ENCODE peak calls at places on chromosomes 12 and 14, in nine cellular contexts. I is CD8-positive, alpha-beta T cell; T is A549; K is endodermal cell; Z is fibroblast of lung; W is esophagus muscularis mucosa; J is left lung; L is PC-3; G is psoas muscle. U is an unnamed sample.

GRCh38 chr12:105773501-105773900 is 365.3 kb downstream of the NUAK1 start:
- DNase-seq in I (no peak), T (no peak), K (no peak), Z (peak; percentile 16), W (no peak), J (no peak), L (no peak), G (no peak), U (no peak)

GRCh38 chr14:103339561-103339960 is 5.5 kb downstream of the EIF5 start:
- DNase-seq in I (no peak), T (no peak), K (no peak), Z (no peak), W (no peak), J (no peak), L (no peak), G (no peak), U (no peak)

GRCh38 chr14:74257988-74258704 is 18.9 kb downstream of the VSX2 start:
- DNase-seq in I (no peak), T (no peak), K (no peak), Z (no peak), W (no peak), J (no peak), L (no peak), G (peak; percentile 26), U (no peak)

GRCh38 chr12:262817-263216 is at the start of gene SLC6A13:
- DNase-seq in I (no peak), T (no peak), K (no peak), Z (peak; percentile 58), W (peak; percentile 66), J (peak; percentile 61), L (no peak), G (no peak), U (no peak)

GRCh38 chr14:23379331-23380196 is 2.7 kb downstream of the CMTM5 start:
- DNase-seq in I (peak; percentile 76), T (peak; percentile 46), K (peak; percentile 86), Z (peak; percentile 10), W (no peak), J (peak; percentile 92), L (peak; percentile 81), G (peak; percentile 58), U (peak; percentile 45)

GRCh38 chr12:131828671-131829350 is 618 bp downstream of the MMP17 start:
- DNase-seq in I (no peak), T (peak; percentile 70), K (peak; percentile 84), Z (no peak), W (no peak), J (peak; percentile 81), L (peak; percentile 43), G (no peak), U (peak; percentile 21)

GRCh38 chr14:32102152-32102787 is 25.2 kb downstream of the ARHGAP5 start:
- DNase-seq in I (no peak), T (no peak), K (no peak), Z (peak; percentile 28), W (no peak), J (no peak), L (no peak), G (no peak), U (no peak)

GRCh38 chr14:32657081-32657480 is 281.6 kb upstream of the NPAS3 start:
- DNase-seq in I (no peak), T (peak; percentile 61), K (peak; percentile 46), Z (peak; percentile 73), W (no peak), J (no peak), L (peak; percentile 10), G (peak; percentile 17), U (peak; percentile 90)

GRCh38 chr14:95150910-95151309 is 6.4 kb downstream of the DICER1 start:
- DNase-seq in I (no peak), T (no peak), K (no peak), Z (no peak), W (no peak), J (no peak), L (no peak), G (no peak), U (no peak)

GRCh38 chr14:68377459-68377858 is 415.4 kb downstream of the ZFP36L1 start:
- DNase-seq in I (no peak), T (peak; percentile 38), K (no peak), Z (peak; percentile 71), W (no peak), J (no peak), L (no peak), G (peak; percentile 41), U (peak; percentile 81)

GRCh38 chr14:51607677-51608076 is 44.0 kb upstream of the FRMD6 start:
- DNase-seq in I (no peak), T (no peak), K (no peak), Z (peak; percentile 33), W (no peak), J (no peak), L (no peak), G (no peak), U (no peak)

GRCh38 chr14:96772929-96773328 is 24.3 kb upstream of the VRK1 start:
- DNase-seq in I (no peak), T (no peak), K (no peak), Z (no peak), W (no peak), J (no peak), L (no peak), G (no peak), U (no peak)

GRCh38 chr12:26018926-26019325 is 60.4 kb downstream of the RASSF8 start:
- DNase-seq in I (no peak), T (no peak), K (no peak), Z (no peak), W (no peak), J (no peak), L (peak; percentile 42), G (no peak), U (no peak)

GRCh38 chr14:94773682-94774211 is 3.8 kb upstream of the GSC start:
- DNase-seq in I (no peak), T (no peak), K (peak; percentile 87), Z (no peak), W (no peak), J (no peak), L (no peak), G (no peak), U (no peak)

GRCh38 chr12:68189766-68190700 is 30.5 kb upstream of the IFNG start:
- DNase-seq in I (peak; percentile 21), T (no peak), K (no peak), Z (peak; percentile 90), W (no peak), J (no peak), L (peak; percentile 39), G (no peak), U (peak; percentile 76)

DNA sequence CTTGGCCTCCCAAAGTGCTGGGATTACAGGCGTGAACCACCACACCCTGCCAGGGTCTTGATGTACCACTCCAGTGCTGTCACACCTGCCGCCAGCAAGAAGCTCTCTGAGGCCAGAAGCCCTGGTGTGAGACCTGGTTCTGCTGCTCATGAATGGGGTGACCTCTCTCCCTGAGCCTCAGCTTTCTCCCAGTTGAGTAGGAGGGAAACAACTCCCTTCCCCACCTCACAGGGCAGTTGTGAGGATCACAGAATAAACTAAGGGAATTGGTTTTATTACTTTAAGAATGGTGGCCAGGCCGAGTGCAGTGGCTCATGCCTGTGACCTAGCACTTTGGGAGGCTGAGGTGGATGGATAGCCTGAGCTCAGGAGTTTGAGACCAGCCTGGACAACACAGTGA is 5.8 kb upstream of the CD63 start:
- DNase-seq in I (no peak), T (no peak), K (no peak), Z (no peak), W (no peak), J (no peak), L (no peak), G (no peak), U (no peak)
- H3K4me1 ChIP-seq in I (peaks cover 34% of the 10 kb centered on the region), T (peaks cover 16% of the 10 kb centered on the region), K (no peaks in the 10 kb centered on the region), Z (peaks cover 12% of the 10 kb centered on the region), W (peaks cover 29% of the 10 kb centered on the region), J (peaks cover 40% of the 10 kb centered on the region), L (peaks cover 24% of the 10 kb centered on the region), G (peaks cover 14% of the 10 kb centered on the region), U (peaks cover 27% of the 10 kb centered on the region)

GRCh38 chr12:120467439-120467838 is 2.1 kb downstream of the SRSF9 start:
- DNase-seq in I (no peak), T (no peak), K (no peak), Z (no peak), W (no peak), J (no peak), L (no peak), G (no peak), U (no peak)

GRCh38 chr12:120468271-120468845 is 1.2 kb downstream of the SRSF9 start:
- DNase-seq in I (no peak), T (peak; percentile 55), K (peak; percentile 84), Z (peak; percentile 63), W (no peak), J (no peak), L (peak; percentile 51), G (peak; percentile 27), U (peak; percentile 78)

GRCh38 chr12:120470150-120470817 is 736 bp upstream of the SRSF9 start:
- DNase-seq in I (no peak), T (peak; percentile 46), K (no peak), Z (no peak), W (no peak), J (no peak), L (peak; percentile 14), G (no peak), U (peak; percentile 7)

GRCh38 chr12:120469450-120470149 is at the start of gene SRSF9:
- DNase-seq in I (peak; percentile 97), T (peak; percentile 98), K (peak; percentile 99), Z (peak; percentile 95), W (peak; percentile 97), J (peak; percentile 100), L (peak; percentile 98), G (peak; percentile 96), U (peak; percentile 98)

GRCh38 chr12:120468846-120469449 is 600 bp downstream of the SRSF9 start:
- DNase-seq in I (peak; percentile 60), T (peak; percentile 31), K (no peak), Z (peak; percentile 17), W (no peak), J (peak; percentile 85), L (no peak), G (peak; percentile 39), U (no peak)
- H3K27ac ChIP-seq in I (peak overlapping the region; percentile 70), T (peak overlapping the region; percentile 98), K (peak overlapping the region; percentile 91), Z (peak overlapping the region; percentile 76), W (peak overlapping the region; percentile 95), J (peak overlapping the region; percentile 95), L (peak overlapping the region; percentile 66), G (peak overlapping the region; percentile 93), U (peak overlapping the region; percentile 92)

DNA sequence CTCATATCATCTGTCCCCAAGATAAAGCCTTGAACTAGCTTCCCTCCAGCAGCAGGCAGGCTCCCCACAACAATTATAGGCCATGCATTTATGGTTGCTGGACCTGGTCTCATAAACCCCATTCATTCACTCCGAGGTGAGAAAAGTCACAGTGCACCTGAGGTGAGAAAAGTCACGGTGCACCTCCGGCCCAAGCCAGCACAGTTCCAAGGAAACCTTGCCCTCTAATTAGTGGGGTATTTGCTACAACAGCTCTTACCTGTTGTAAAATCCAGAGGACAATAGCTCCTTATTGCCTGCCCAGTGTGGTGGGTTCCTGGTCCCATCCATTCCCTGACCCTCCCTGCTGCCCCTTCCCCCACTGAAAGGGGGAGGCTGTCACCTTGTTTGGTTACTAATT is 65.6 kb downstream of the FBXL14 start:
- DNase-seq in I (no peak), T (no peak), K (peak; percentile 46), Z (no peak), W (no peak), J (no peak), L (no peak), G (no peak), U (no peak)
- H3K4me1 ChIP-seq in I (peaks cover 32% of the 10 kb centered on the region), T (peaks cover 9% of the 10 kb centered on the region), K (peaks cover under 1% of the 10 kb centered on the region), Z (peaks cover 12% of the 10 kb centered on the region), W (no peaks in the 10 kb centered on the region), J (peaks cover 31% of the 10 kb centered on the region), L (peaks cover 10% of the 10 kb centered on the region), G (peaks cover 9% of the 10 kb centered on the region), U (peaks cover 52% of the 10 kb centered on the region)

DNA sequence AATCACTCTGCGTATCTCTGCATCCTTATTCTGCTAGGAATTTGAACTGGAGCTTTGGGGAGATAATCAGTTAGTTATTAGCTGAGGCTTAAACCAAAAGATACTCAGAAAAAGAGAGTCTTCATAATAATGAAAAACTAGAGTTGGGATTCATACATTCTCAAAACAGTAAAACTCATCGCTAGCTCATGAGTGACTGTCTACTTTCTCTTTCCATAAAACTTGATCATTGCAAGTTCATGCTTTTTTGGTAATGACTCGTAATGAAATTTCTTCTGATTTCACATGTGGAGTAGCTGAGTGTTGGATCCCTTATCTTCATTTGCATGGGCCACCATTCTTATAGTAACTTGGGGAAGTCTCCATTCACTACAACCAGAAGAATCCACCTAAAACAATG is 397.7 kb downstream of the PDZRN4 start:
- DNase-seq in I (no peak), T (no peak), K (no peak), Z (no peak), W (no peak), J (no peak), L (no peak), G (no peak), U (no peak)
- H3K27ac ChIP-seq in I (no peak overlapping the region), T (no peak overlapping the region), K (no peak overlapping the region), Z (no peak overlapping the region), W (no peak overlapping the region), J (no peak overlapping the region), L (no peak overlapping the region), G (no peak overlapping the region), U (no peak overlapping the region)

U was measured in cardiac muscle cell.